ENCODE peak calls at places on chromosomes 13 and 19, in nine cellular contexts. One of them, this sample, is unnamed.

GRCh38 chr19:41868120-41868988 is 8.3 kb downstream of the RPS19 start:
- DNase-seq in tibial nerve: no peak
- DNase-seq in IMR-90: no peak
- DNase-seq in adrenal gland: no peak
- DNase-seq in Peyer's patch: no peak
- DNase-seq in A549: no peak
- DNase-seq in heart left ventricle: no peak
- DNase-seq in breast epithelium: no peak
- DNase-seq in stomach: no peak
- DNase-seq in this sample: no peak

GRCh38 chr13:102091231-102091630 is 310.6 kb downstream of the FGF14 start:
- DNase-seq in tibial nerve: no peak
- DNase-seq in IMR-90: no peak
- DNase-seq in adrenal gland: no peak
- DNase-seq in Peyer's patch: no peak
- DNase-seq in A549: no peak
- DNase-seq in heart left ventricle: no peak
- DNase-seq in breast epithelium: no peak
- DNase-seq in stomach: no peak
- DNase-seq in this sample: no peak

GRCh38 chr13:35888327-35888940 is 242.7 kb downstream of the DCLK1 start:
- DNase-seq in tibial nerve: no peak
- DNase-seq in IMR-90: peak
- DNase-seq in adrenal gland: peak
- DNase-seq in Peyer's patch: no peak
- DNase-seq in A549: no peak
- DNase-seq in heart left ventricle: no peak
- DNase-seq in breast epithelium: no peak
- DNase-seq in stomach: no peak
- DNase-seq in this sample: no peak

GRCh38 chr13:44818016-44818415 is 171.3 kb downstream of the NUFIP1 start:
- DNase-seq in tibial nerve: no peak
- DNase-seq in IMR-90: no peak
- DNase-seq in adrenal gland: no peak
- DNase-seq in Peyer's patch: no peak
- DNase-seq in A549: no peak
- DNase-seq in heart left ventricle: no peak
- DNase-seq in breast epithelium: no peak
- DNase-seq in stomach: no peak
- DNase-seq in this sample: no peak

GRCh38 chr19:32241957-32242710 is 103.3 kb upstream of the ZNF507 start:
- DNase-seq in tibial nerve: no peak
- DNase-seq in IMR-90: no peak
- DNase-seq in adrenal gland: no peak
- DNase-seq in Peyer's patch: no peak
- DNase-seq in A549: no peak
- DNase-seq in heart left ventricle: no peak
- DNase-seq in breast epithelium: no peak
- DNase-seq in stomach: no peak
- DNase-seq in this sample: peak

GRCh38 chr19:45163751-45164150 is 3.0 kb upstream of the NKPD1 start:
- DNase-seq in tibial nerve: no peak
- DNase-seq in IMR-90: no peak
- DNase-seq in adrenal gland: no peak
- DNase-seq in Peyer's patch: no peak
- DNase-seq in A549: no peak
- DNase-seq in heart left ventricle: no peak
- DNase-seq in breast epithelium: no peak
- DNase-seq in stomach: no peak
- DNase-seq in this sample: no peak

GRCh38 chr13:102999498-102999897 is 66.7 kb downstream of the SLC10A2 start:
- DNase-seq in tibial nerve: no peak
- DNase-seq in IMR-90: no peak
- DNase-seq in adrenal gland: no peak
- DNase-seq in Peyer's patch: no peak
- DNase-seq in A549: no peak
- DNase-seq in heart left ventricle: no peak
- DNase-seq in breast epithelium: no peak
- DNase-seq in stomach: no peak
- DNase-seq in this sample: no peak

GRCh38 chr19:13993554-13994308 is 12.4 kb downstream of the RFX1 start:
- DNase-seq in tibial nerve: no peak
- DNase-seq in IMR-90: no peak
- DNase-seq in adrenal gland: no peak
- DNase-seq in Peyer's patch: no peak
- DNase-seq in A549: no peak
- DNase-seq in heart left ventricle: no peak
- DNase-seq in breast epithelium: no peak
- DNase-seq in stomach: no peak
- DNase-seq in this sample: no peak

GRCh38 chr13:50125556-50126377 is 110.5 kb downstream of the KCNRG start:
- DNase-seq in tibial nerve: peak
- DNase-seq in IMR-90: peak
- DNase-seq in adrenal gland: peak
- DNase-seq in Peyer's patch: peak
- DNase-seq in A549: peak
- DNase-seq in heart left ventricle: peak
- DNase-seq in breast epithelium: peak
- DNase-seq in stomach: peak
- DNase-seq in this sample: peak

GRCh38 chr13:50127017-50127725 is 111.9 kb downstream of the KCNRG start:
- DNase-seq in tibial nerve: peak
- DNase-seq in IMR-90: peak
- DNase-seq in adrenal gland: peak
- DNase-seq in Peyer's patch: peak
- DNase-seq in A549: no peak
- DNase-seq in heart left ventricle: peak
- DNase-seq in breast epithelium: peak
- DNase-seq in stomach: peak
- DNase-seq in this sample: peak

GRCh38 chr13:50127726-50128291 is 112.6 kb downstream of the KCNRG start:
- DNase-seq in tibial nerve: no peak
- DNase-seq in IMR-90: no peak
- DNase-seq in adrenal gland: no peak
- DNase-seq in Peyer's patch: no peak
- DNase-seq in A549: no peak
- DNase-seq in heart left ventricle: peak
- DNase-seq in breast epithelium: no peak
- DNase-seq in stomach: no peak
- DNase-seq in this sample: no peak

GRCh38 chr13:50125306-50125555 is 110.0 kb downstream of the KCNRG start:
- DNase-seq in tibial nerve: no peak
- DNase-seq in IMR-90: no peak
- DNase-seq in adrenal gland: no peak
- DNase-seq in Peyer's patch: no peak
- DNase-seq in A549: peak
- DNase-seq in heart left ventricle: no peak
- DNase-seq in breast epithelium: no peak
- DNase-seq in stomach: no peak
- DNase-seq in this sample: no peak

DNA sequence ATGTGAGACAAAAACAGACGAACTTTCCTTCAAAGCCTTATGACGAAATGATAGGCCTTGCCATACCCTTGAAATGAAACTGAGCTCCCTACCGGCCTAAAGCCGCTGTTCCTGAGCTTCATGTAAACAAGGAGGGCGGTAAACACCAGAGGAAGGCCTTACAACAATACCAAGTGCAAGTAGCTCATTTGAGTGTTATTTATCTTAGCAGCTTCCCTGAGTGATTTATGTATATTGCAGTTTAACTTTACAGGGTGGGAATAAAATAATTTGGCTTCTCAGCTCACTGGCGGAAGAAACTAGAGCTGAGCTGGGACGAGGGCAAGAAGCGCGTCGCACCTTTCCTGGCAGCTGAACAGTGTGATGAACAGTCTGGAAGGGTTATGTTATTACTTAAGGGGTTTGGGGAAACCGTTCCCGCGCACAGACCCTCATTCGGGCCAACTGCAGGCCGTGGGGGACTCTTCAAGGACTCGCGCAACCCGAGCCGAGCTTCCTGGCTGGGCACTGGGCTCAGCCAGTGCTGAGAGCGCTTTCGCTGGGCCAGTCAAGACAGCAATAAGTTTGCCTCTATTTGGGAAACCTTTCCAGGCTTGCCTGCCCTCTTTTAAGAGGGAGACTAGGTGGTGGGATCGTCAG is 111.3 kb downstream of the KCNRG start:
- DNase-seq in tibial nerve: no peak
- DNase-seq in IMR-90: peak
- DNase-seq in adrenal gland: peak
- DNase-seq in Peyer's patch: no peak
- DNase-seq in A549: peak
- DNase-seq in heart left ventricle: no peak
- DNase-seq in breast epithelium: no peak
- DNase-seq in stomach: no peak
- DNase-seq in this sample: no peak
- TF ChIP-seq POLR2A in tibial nerve: no peak
- TF ChIP-seq POLR2A in IMR-90: no peak
- TF ChIP-seq POLR2A in adrenal gland: no peak
- TF ChIP-seq POLR2A in Peyer's patch: no peak
- TF ChIP-seq POLR2A in A549: no peak
- TF ChIP-seq POLR2A in heart left ventricle: no peak
- TF ChIP-seq POLR2A in breast epithelium: no peak
- TF ChIP-seq POLR2A in stomach: no peak
- TF ChIP-seq POLR2A in this sample: no peak

GRCh38 chr13:30978981-30979956 is 46.8 kb downstream of the TEX26 start:
- DNase-seq in tibial nerve: no peak
- DNase-seq in IMR-90: no peak
- DNase-seq in adrenal gland: peak
- DNase-seq in Peyer's patch: no peak
- DNase-seq in A549: no peak
- DNase-seq in heart left ventricle: no peak
- DNase-seq in breast epithelium: no peak
- DNase-seq in stomach: peak
- DNase-seq in this sample: no peak
- TF ChIP-seq CTCF in tibial nerve: no peak
- TF ChIP-seq CTCF in IMR-90: peak
- TF ChIP-seq CTCF in adrenal gland: peak
- TF ChIP-seq CTCF in Peyer's patch: peak
- TF ChIP-seq CTCF in A549: peak
- TF ChIP-seq CTCF in heart left ventricle: peak
- TF ChIP-seq CTCF in breast epithelium: no peak
- TF ChIP-seq CTCF in stomach: no peak
- TF ChIP-seq CTCF in this sample: no peak

DNA sequence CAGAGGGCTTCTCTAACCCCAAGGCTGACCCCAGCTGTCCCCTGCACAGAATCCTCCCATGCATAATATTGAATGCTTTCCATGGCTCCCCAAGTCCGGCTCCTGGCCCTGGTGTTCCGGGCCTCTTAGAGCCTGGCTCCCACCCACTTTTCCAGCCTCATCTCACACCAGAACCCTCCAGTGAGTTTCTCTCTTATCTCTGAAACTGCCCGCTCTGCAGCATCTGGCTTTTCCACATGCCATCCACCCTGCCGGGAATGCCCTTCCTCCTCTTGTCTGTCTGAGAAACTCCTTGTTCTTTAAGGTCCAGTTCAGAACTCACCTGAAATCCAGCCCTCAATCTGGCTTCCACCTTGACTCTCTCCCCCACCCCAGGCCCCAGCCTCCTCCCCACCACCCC is 6.8 kb downstream of the SYNGR4 start:
- DNase-seq in tibial nerve: no peak
- DNase-seq in IMR-90: no peak
- DNase-seq in adrenal gland: no peak
- DNase-seq in Peyer's patch: no peak
- DNase-seq in A549: no peak
- DNase-seq in heart left ventricle: no peak
- DNase-seq in breast epithelium: no peak
- DNase-seq in stomach: no peak
- DNase-seq in this sample: no peak
- H3K4me3 ChIP-seq in tibial nerve: no peak
- H3K4me3 ChIP-seq in IMR-90: no peak
- H3K4me3 ChIP-seq in adrenal gland: no peak
- H3K4me3 ChIP-seq in Peyer's patch: no peak
- H3K4me3 ChIP-seq in A549: no peak
- H3K4me3 ChIP-seq in heart left ventricle: no peak
- H3K4me3 ChIP-seq in breast epithelium: no peak
- H3K4me3 ChIP-seq in stomach: no peak
- H3K4me3 ChIP-seq in this sample: no peak

GRCh38 chr19:23917856-23918255 is 3.2 kb downstream of the ZNF726 start:
- DNase-seq in tibial nerve: no peak
- DNase-seq in IMR-90: no peak
- DNase-seq in adrenal gland: no peak
- DNase-seq in Peyer's patch: no peak
- DNase-seq in A549: no peak
- DNase-seq in heart left ventricle: no peak
- DNase-seq in breast epithelium: no peak
- DNase-seq in stomach: no peak
- DNase-seq in this sample: no peak

GRCh38 chr19:23916991-23917390 is 2.3 kb downstream of the ZNF726 start:
- DNase-seq in tibial nerve: no peak
- DNase-seq in IMR-90: peak
- DNase-seq in adrenal gland: no peak
- DNase-seq in Peyer's patch: no peak
- DNase-seq in A549: no peak
- DNase-seq in heart left ventricle: no peak
- DNase-seq in breast epithelium: no peak
- DNase-seq in stomach: no peak
- DNase-seq in this sample: no peak

GRCh38 chr19:23913931-23914330 is 755 bp upstream of the ZNF726 start:
- DNase-seq in tibial nerve: no peak
- DNase-seq in IMR-90: no peak
- DNase-seq in adrenal gland: no peak
- DNase-seq in Peyer's patch: no peak
- DNase-seq in A549: no peak
- DNase-seq in heart left ventricle: no peak
- DNase-seq in breast epithelium: no peak
- DNase-seq in stomach: no peak
- DNase-seq in this sample: no peak

GRCh38 chr19:23909222-23909621 is 5.5 kb upstream of the ZNF726 start:
- DNase-seq in tibial nerve: no peak
- DNase-seq in IMR-90: no peak
- DNase-seq in adrenal gland: no peak
- DNase-seq in Peyer's patch: no peak
- DNase-seq in A549: no peak
- DNase-seq in heart left ventricle: no peak
- DNase-seq in breast epithelium: no peak
- DNase-seq in stomach: no peak
- DNase-seq in this sample: no peak

DNA sequence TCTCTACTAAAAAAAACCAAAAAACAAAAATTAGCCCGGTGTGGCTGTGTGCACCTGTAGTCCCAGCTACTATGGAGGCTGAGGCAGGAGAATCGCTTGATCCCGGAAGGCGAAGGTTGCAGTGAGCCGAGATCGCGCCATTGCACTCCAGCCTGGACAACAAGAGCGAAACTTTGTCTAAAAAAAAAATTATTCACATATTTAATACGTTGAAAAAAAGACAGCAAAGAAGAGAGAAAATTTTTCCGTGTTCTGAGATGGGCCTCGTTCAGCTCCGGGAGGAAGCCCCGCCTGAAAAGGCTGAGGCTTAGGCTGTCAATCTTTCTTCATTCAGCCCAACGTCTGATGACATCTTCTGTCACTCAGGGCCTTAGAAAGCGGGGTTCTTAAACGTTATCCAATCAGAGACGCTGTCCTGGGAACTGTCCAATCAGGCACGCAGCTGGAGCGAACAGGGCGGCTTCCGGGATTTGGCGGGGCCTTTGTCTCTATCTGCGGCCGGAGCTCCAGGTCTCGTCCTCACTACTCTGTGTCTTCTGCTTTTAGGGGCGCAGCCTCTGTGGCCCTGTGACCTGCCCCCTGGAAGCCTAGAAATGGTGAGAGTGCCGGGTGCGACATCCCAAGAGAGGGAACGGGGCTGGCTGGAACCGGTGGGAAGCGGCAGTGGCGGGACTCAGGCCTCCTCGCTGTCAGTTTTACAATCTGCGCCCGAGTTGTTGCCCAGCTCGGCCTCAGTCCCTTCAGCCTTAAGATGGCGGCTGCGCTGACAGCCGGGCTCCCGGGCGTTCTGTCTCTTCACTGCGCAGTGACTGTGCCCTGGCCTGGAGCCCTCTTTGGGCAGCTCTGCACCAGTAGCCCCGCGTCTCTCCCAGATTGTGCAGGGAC is at the start of gene ZNF726:
- DNase-seq in tibial nerve: peak
- DNase-seq in IMR-90: peak
- DNase-seq in adrenal gland: peak
- DNase-seq in Peyer's patch: peak
- DNase-seq in A549: peak
- DNase-seq in heart left ventricle: peak
- DNase-seq in breast epithelium: peak
- DNase-seq in stomach: peak
- DNase-seq in this sample: peak
- TF ChIP-seq POLR2A in tibial nerve: peak
- TF ChIP-seq POLR2A in IMR-90: peak
- TF ChIP-seq POLR2A in adrenal gland: peak
- TF ChIP-seq POLR2A in Peyer's patch: no peak
- TF ChIP-seq POLR2A in A549: no peak
- TF ChIP-seq POLR2A in heart left ventricle: no peak
- TF ChIP-seq POLR2A in breast epithelium: no peak
- TF ChIP-seq POLR2A in stomach: no peak
- TF ChIP-seq POLR2A in this sample: no peak

This sample was measured in lower leg skin.